ENCODE peak calls at places on chromosomes 5 and 9, in seven cellular contexts. One of them, this sample, is unnamed.

GRCh38 chr5:42858031-42858643 is 46.4 kb upstream of the SELENOP start:
- DNase-seq in IMR-90: no peak
- DNase-seq in H1: no peak
- DNase-seq in heart left ventricle: peak
- DNase-seq in uterus: no peak
- DNase-seq in thyroid gland: no peak
- DNase-seq in esophagus squamous epithelium: no peak
- DNase-seq in this sample: no peak

GRCh38 chr9:124886866-124887492 is 25.0 kb downstream of the ARPC5L start:
- DNase-seq in IMR-90: no peak
- DNase-seq in H1: no peak
- DNase-seq in heart left ventricle: no peak
- DNase-seq in uterus: no peak
- DNase-seq in thyroid gland: no peak
- DNase-seq in esophagus squamous epithelium: no peak
- DNase-seq in this sample: no peak

GRCh38 chr5:17260549-17260948 is 43.1 kb downstream of the BASP1 start:
- DNase-seq in IMR-90: no peak
- DNase-seq in H1: no peak
- DNase-seq in heart left ventricle: no peak
- DNase-seq in uterus: no peak
- DNase-seq in thyroid gland: no peak
- DNase-seq in esophagus squamous epithelium: no peak
- DNase-seq in this sample: no peak

GRCh38 chr5:95841914-95842812 is 19.6 kb upstream of the GLRX start:
- DNase-seq in IMR-90: peak
- DNase-seq in H1: no peak
- DNase-seq in heart left ventricle: peak
- DNase-seq in uterus: peak
- DNase-seq in thyroid gland: no peak
- DNase-seq in esophagus squamous epithelium: no peak
- DNase-seq in this sample: peak

GRCh38 chr9:21964925-21965385 is 29.2 kb downstream of the CDKN2A start:
- DNase-seq in IMR-90: no peak
- DNase-seq in H1: no peak
- DNase-seq in heart left ventricle: no peak
- DNase-seq in uterus: no peak
- DNase-seq in thyroid gland: no peak
- DNase-seq in esophagus squamous epithelium: no peak
- DNase-seq in this sample: peak

GRCh38 chr9:129103595-129103965 is 7.0 kb downstream of the CRAT start:
- DNase-seq in IMR-90: no peak
- DNase-seq in H1: no peak
- DNase-seq in heart left ventricle: no peak
- DNase-seq in uterus: no peak
- DNase-seq in thyroid gland: no peak
- DNase-seq in esophagus squamous epithelium: no peak
- DNase-seq in this sample: no peak

GRCh38 chr5:133831506-133832224 is 136.8 kb downstream of the C5orf15 start:
- DNase-seq in IMR-90: peak
- DNase-seq in H1: no peak
- DNase-seq in heart left ventricle: no peak
- DNase-seq in uterus: no peak
- DNase-seq in thyroid gland: no peak
- DNase-seq in esophagus squamous epithelium: no peak
- DNase-seq in this sample: no peak

GRCh38 chr9:32782476-32783167 is 718 bp upstream of the TMEM215 start:
- DNase-seq in IMR-90: no peak
- DNase-seq in H1: peak
- DNase-seq in heart left ventricle: no peak
- DNase-seq in uterus: no peak
- DNase-seq in thyroid gland: no peak
- DNase-seq in esophagus squamous epithelium: no peak
- DNase-seq in this sample: no peak

GRCh38 chr5:136028782-136029742 is at the start of gene TGFBI:
- DNase-seq in IMR-90: peak
- DNase-seq in H1: peak
- DNase-seq in heart left ventricle: peak
- DNase-seq in uterus: peak
- DNase-seq in thyroid gland: peak
- DNase-seq in esophagus squamous epithelium: no peak
- DNase-seq in this sample: peak

DNA sequence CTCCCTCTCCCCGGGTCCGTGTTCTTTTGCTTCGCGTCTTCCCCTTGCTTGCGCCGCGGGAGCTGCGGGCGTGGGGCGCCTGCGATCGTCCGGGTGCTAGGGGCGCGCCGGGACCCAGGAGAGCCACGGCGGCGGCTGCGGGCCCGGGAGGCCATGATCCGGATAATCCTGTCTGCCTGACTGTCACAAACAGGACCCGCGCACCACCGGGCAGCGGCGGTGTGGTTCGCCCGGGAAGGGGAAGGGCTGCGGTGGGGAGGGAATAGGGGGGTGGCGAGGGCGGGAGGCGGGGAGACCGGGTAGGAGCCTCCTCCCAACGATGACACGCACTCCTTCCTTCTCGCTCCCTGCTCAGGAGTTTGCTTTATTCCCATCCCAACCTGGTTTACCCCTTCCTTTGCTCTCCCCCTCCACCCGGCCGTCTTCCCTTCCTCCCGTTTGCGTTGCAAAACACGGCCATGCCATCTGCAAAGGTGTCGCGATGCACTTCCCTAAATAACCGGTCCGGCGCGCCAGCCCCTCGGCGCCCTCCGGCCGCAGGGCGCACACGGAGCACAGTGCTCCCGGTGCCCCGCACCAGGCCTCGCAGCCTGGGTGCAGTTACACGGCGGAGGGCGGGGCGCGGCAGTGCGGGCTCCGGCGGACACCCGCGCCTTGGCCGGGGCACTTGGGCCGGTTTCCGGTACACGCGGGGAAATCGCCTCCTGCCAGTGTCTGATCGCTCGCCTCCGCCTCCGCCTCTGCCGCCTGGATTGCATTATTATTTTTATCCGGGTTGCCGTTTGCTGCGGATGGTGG is 1.5 kb downstream of the SMARCA2 start:
- DNase-seq in IMR-90: peak
- DNase-seq in H1: peak
- DNase-seq in heart left ventricle: peak
- DNase-seq in uterus: peak
- DNase-seq in thyroid gland: peak
- DNase-seq in esophagus squamous epithelium: peak
- DNase-seq in this sample: peak
- TF ChIP-seq POLR2A in IMR-90: no peak
- TF ChIP-seq POLR2A in H1: no peak
- TF ChIP-seq POLR2A in heart left ventricle: no peak
- TF ChIP-seq POLR2A in uterus: peak
- TF ChIP-seq POLR2A in thyroid gland: no peak
- TF ChIP-seq POLR2A in esophagus squamous epithelium: peak
- TF ChIP-seq POLR2A in this sample: peak

GRCh38 chr9:113373255-113373654 is 3.5 kb downstream of the HDHD3 start:
- DNase-seq in IMR-90: no peak
- DNase-seq in H1: no peak
- DNase-seq in heart left ventricle: no peak
- DNase-seq in uterus: no peak
- DNase-seq in thyroid gland: no peak
- DNase-seq in esophagus squamous epithelium: no peak
- DNase-seq in this sample: no peak

GRCh38 chr9:113373676-113374392 is 3.0 kb downstream of the HDHD3 start:
- DNase-seq in IMR-90: no peak
- DNase-seq in H1: no peak
- DNase-seq in heart left ventricle: no peak
- DNase-seq in uterus: no peak
- DNase-seq in thyroid gland: no peak
- DNase-seq in esophagus squamous epithelium: no peak
- DNase-seq in this sample: no peak

GRCh38 chr9:113370806-113371325 is 5.9 kb downstream of the HDHD3 start:
- DNase-seq in IMR-90: no peak
- DNase-seq in H1: no peak
- DNase-seq in heart left ventricle: no peak
- DNase-seq in uterus: no peak
- DNase-seq in thyroid gland: no peak
- DNase-seq in esophagus squamous epithelium: no peak
- DNase-seq in this sample: peak

GRCh38 chr9:113369583-113370140 is 7.1 kb downstream of the HDHD3 start:
- DNase-seq in IMR-90: no peak
- DNase-seq in H1: no peak
- DNase-seq in heart left ventricle: peak
- DNase-seq in uterus: no peak
- DNase-seq in thyroid gland: no peak
- DNase-seq in esophagus squamous epithelium: no peak
- DNase-seq in this sample: peak

DNA sequence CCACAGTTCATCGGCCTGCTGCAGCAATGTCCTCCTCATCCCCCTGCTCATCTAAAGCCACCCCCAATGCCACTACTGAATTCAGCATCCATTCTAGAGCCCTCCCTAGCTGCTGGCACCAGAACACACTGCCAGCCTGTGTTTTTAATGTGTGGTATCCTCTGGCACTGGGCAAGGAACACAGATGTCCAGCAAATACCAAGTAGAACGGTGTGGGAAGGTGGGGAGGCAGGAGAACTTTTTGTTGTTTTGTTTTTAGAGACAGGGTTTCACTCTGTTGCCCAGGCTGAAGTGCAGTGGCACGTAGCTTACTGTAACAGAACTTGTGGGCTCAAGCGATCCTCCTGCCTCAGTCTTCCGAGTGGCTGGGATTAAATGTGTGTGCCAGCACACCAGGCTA is 4.7 kb downstream of the HDHD3 start:
- DNase-seq in IMR-90: no peak
- DNase-seq in H1: no peak
- DNase-seq in heart left ventricle: no peak
- DNase-seq in uterus: no peak
- DNase-seq in thyroid gland: peak
- DNase-seq in esophagus squamous epithelium: no peak
- DNase-seq in this sample: no peak
- TF ChIP-seq POLR2A in IMR-90: no peak
- TF ChIP-seq POLR2A in H1: no peak
- TF ChIP-seq POLR2A in heart left ventricle: no peak
- TF ChIP-seq POLR2A in uterus: no peak
- TF ChIP-seq POLR2A in thyroid gland: no peak
- TF ChIP-seq POLR2A in esophagus squamous epithelium: no peak
- TF ChIP-seq POLR2A in this sample: no peak

GRCh38 chr5:132266031-132266835 is 8.7 kb downstream of the PDLIM4 start:
- DNase-seq in IMR-90: no peak
- DNase-seq in H1: peak
- DNase-seq in heart left ventricle: no peak
- DNase-seq in uterus: peak
- DNase-seq in thyroid gland: no peak
- DNase-seq in esophagus squamous epithelium: no peak
- DNase-seq in this sample: no peak

GRCh38 chr5:132266836-132267160 is 9.3 kb downstream of the PDLIM4 start:
- DNase-seq in IMR-90: no peak
- DNase-seq in H1: peak
- DNase-seq in heart left ventricle: no peak
- DNase-seq in uterus: no peak
- DNase-seq in thyroid gland: no peak
- DNase-seq in esophagus squamous epithelium: no peak
- DNase-seq in this sample: no peak

GRCh38 chr5:132264546-132265335 is 7.2 kb downstream of the PDLIM4 start:
- DNase-seq in IMR-90: no peak
- DNase-seq in H1: peak
- DNase-seq in heart left ventricle: no peak
- DNase-seq in uterus: peak
- DNase-seq in thyroid gland: no peak
- DNase-seq in esophagus squamous epithelium: no peak
- DNase-seq in this sample: no peak

GRCh38 chr5:132267166-132267739 is 9.8 kb downstream of the PDLIM4 start:
- DNase-seq in IMR-90: no peak
- DNase-seq in H1: peak
- DNase-seq in heart left ventricle: no peak
- DNase-seq in uterus: no peak
- DNase-seq in thyroid gland: no peak
- DNase-seq in esophagus squamous epithelium: no peak
- DNase-seq in this sample: no peak

DNA sequence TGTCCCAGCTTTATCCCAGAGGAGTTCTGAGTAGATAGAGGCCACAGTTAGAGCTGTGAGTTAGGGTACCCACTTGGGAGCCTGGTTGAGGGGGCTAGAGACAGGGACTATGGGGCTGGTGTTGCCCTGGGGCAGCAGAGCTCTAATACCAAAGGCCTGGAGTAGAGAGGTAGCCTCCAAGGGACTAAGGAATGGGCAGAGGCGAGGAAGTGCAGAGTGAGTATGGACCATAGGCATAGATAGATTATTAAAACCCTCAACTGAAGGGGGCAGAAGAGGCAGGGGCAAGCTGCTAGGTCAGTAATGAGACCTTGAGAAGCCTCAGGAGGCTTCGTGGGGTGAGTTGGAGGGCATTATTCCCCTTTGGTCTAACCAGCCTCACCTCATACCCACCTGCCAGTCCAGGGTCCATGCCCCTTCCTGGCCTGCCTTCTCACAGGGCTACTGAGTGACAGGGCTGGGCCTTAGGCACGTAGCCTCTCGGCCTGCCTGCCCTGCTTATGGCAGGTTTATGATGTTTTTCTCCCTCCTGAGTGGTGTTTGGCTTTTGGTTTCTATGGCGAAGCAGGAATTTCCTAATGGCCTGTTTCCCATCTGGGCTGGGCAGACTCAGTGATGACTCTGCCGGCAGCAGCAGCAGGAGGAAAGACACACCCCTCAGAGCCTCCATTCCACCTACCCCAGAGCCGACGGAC is 8.0 kb downstream of the PDLIM4 start:
- DNase-seq in IMR-90: peak
- DNase-seq in H1: no peak
- DNase-seq in heart left ventricle: peak
- DNase-seq in uterus: peak
- DNase-seq in thyroid gland: no peak
- DNase-seq in esophagus squamous epithelium: no peak
- DNase-seq in this sample: peak
- TF ChIP-seq POLR2A in IMR-90: peak
- TF ChIP-seq POLR2A in H1: no peak
- TF ChIP-seq POLR2A in heart left ventricle: no peak
- TF ChIP-seq POLR2A in uterus: peak
- TF ChIP-seq POLR2A in thyroid gland: no peak
- TF ChIP-seq POLR2A in esophagus squamous epithelium: no peak
- TF ChIP-seq POLR2A in this sample: peak

GRCh38 chr9:107976767-107977166 is 487.2 kb upstream of the KLF4 start:
- DNase-seq in IMR-90: no peak
- DNase-seq in H1: no peak
- DNase-seq in heart left ventricle: peak
- DNase-seq in uterus: peak
- DNase-seq in thyroid gland: peak
- DNase-seq in esophagus squamous epithelium: peak
- DNase-seq in this sample: no peak
- TF ChIP-seq POLR2A in IMR-90: no peak
- TF ChIP-seq POLR2A in H1: no peak
- TF ChIP-seq POLR2A in heart left ventricle: no peak
- TF ChIP-seq POLR2A in uterus: no peak
- TF ChIP-seq POLR2A in thyroid gland: no peak
- TF ChIP-seq POLR2A in esophagus squamous epithelium: no peak
- TF ChIP-seq POLR2A in this sample: no peak

GRCh38 chr9:136644593-136645342 is 17.9 kb upstream of the EGFL7 start:
- DNase-seq in IMR-90: peak
- DNase-seq in H1: peak
- DNase-seq in heart left ventricle: peak
- DNase-seq in uterus: peak
- DNase-seq in thyroid gland: peak
- DNase-seq in esophagus squamous epithelium: no peak
- DNase-seq in this sample: peak
- TF ChIP-seq POLR2A in IMR-90: no peak
- TF ChIP-seq POLR2A in H1: no peak
- TF ChIP-seq POLR2A in heart left ventricle: no peak
- TF ChIP-seq POLR2A in uterus: no peak
- TF ChIP-seq POLR2A in thyroid gland: no peak
- TF ChIP-seq POLR2A in esophagus squamous epithelium: peak
- TF ChIP-seq POLR2A in this sample: no peak